ENCODE peak calls at places on chromosomes 6 and 20, in eight cellular contexts. One of them, this sample, is unnamed.
A peak's percentile ranks its signal among the peaks of the same experiment; 100 is the strongest.

GRCh38 chr6:81792826-81793225 is 40.3 kb upstream of the TENT5A start:
- DNase-seq in stomach: no peak
- DNase-seq in upper lobe of left lung: no peak
- DNase-seq in spleen: no peak
- DNase-seq in IMR-90: no peak
- DNase-seq in tibial nerve: no peak
- DNase-seq in suprapubic skin: no peak
- DNase-seq in adrenal gland: no peak
- DNase-seq in this sample: no peak

GRCh38 chr20:50242863-50243609 is 52.4 kb downstream of the CEBPB start:
- DNase-seq in upper lobe of left lung: no peak
- DNase-seq in stomach: peak; percentile 74
- DNase-seq in spleen: no peak
- DNase-seq in adrenal gland: no peak
- DNase-seq in IMR-90: no peak
- DNase-seq in suprapubic skin: no peak
- DNase-seq in tibial nerve: no peak
- DNase-seq in this sample: no peak

GRCh38 chr6:111358454-111358853 is 124.6 kb downstream of the REV3L start:
- DNase-seq in spleen: no peak
- DNase-seq in stomach: no peak
- DNase-seq in adrenal gland: no peak
- DNase-seq in suprapubic skin: no peak
- DNase-seq in IMR-90: peak; percentile 59
- DNase-seq in tibial nerve: no peak
- DNase-seq in upper lobe of left lung: no peak
- DNase-seq in this sample: no peak

GRCh38 chr6:13419422-13419821 is 68.0 kb downstream of the GFOD1 start:
- DNase-seq in upper lobe of left lung: no peak
- DNase-seq in spleen: no peak
- DNase-seq in stomach: no peak
- DNase-seq in tibial nerve: no peak
- DNase-seq in suprapubic skin: no peak
- DNase-seq in IMR-90: no peak
- DNase-seq in adrenal gland: no peak
- DNase-seq in this sample: no peak

GRCh38 chr6:41100871-41101287 is 28.1 kb downstream of the NFYA start:
- DNase-seq in IMR-90: no peak
- DNase-seq in spleen: peak; percentile 70
- DNase-seq in suprapubic skin: no peak
- DNase-seq in stomach: no peak
- DNase-seq in upper lobe of left lung: no peak
- DNase-seq in adrenal gland: no peak
- DNase-seq in tibial nerve: no peak
- DNase-seq in this sample: no peak

GRCh38 chr20:64079273-64080012 is at the start of gene RGS19:
- DNase-seq in tibial nerve: peak; percentile 49
- DNase-seq in suprapubic skin: peak; percentile 86
- DNase-seq in stomach: peak; percentile 82
- DNase-seq in adrenal gland: peak; percentile 82
- DNase-seq in spleen: peak; percentile 98
- DNase-seq in IMR-90: peak; percentile 64
- DNase-seq in upper lobe of left lung: peak; percentile 86
- DNase-seq in this sample: peak; percentile 81

GRCh38 chr6:125611573-125612399 is 137.6 kb upstream of the HEY2 start:
- DNase-seq in IMR-90: no peak
- DNase-seq in stomach: no peak
- DNase-seq in suprapubic skin: no peak
- DNase-seq in upper lobe of left lung: no peak
- DNase-seq in adrenal gland: no peak
- DNase-seq in spleen: no peak
- DNase-seq in tibial nerve: no peak
- DNase-seq in this sample: no peak

GRCh38 chr20:44585042-44585968 is 2.9 kb downstream of the PKIG start:
- DNase-seq in upper lobe of left lung: no peak
- DNase-seq in suprapubic skin: no peak
- DNase-seq in IMR-90: no peak
- DNase-seq in adrenal gland: no peak
- DNase-seq in stomach: no peak
- DNase-seq in tibial nerve: no peak
- DNase-seq in spleen: no peak
- DNase-seq in this sample: no peak

GRCh38 chr6:36897629-36898028 is 11.9 kb downstream of the C6orf89 start:
- DNase-seq in suprapubic skin: no peak
- DNase-seq in IMR-90: peak; percentile 33
- DNase-seq in spleen: no peak
- DNase-seq in stomach: no peak
- DNase-seq in tibial nerve: peak; percentile 41
- DNase-seq in adrenal gland: no peak
- DNase-seq in upper lobe of left lung: no peak
- DNase-seq in this sample: no peak
- TF ChIP-seq CTCF in suprapubic skin: no peak
- TF ChIP-seq CTCF in IMR-90: peak; percentile 27
- TF ChIP-seq CTCF in spleen: no peak
- TF ChIP-seq CTCF in stomach: no peak
- TF ChIP-seq CTCF in tibial nerve: no peak
- TF ChIP-seq CTCF in adrenal gland: peak; percentile 17
- TF ChIP-seq CTCF in upper lobe of left lung: peak; percentile 8
- TF ChIP-seq CTCF in this sample: peak; percentile 37

DNA sequence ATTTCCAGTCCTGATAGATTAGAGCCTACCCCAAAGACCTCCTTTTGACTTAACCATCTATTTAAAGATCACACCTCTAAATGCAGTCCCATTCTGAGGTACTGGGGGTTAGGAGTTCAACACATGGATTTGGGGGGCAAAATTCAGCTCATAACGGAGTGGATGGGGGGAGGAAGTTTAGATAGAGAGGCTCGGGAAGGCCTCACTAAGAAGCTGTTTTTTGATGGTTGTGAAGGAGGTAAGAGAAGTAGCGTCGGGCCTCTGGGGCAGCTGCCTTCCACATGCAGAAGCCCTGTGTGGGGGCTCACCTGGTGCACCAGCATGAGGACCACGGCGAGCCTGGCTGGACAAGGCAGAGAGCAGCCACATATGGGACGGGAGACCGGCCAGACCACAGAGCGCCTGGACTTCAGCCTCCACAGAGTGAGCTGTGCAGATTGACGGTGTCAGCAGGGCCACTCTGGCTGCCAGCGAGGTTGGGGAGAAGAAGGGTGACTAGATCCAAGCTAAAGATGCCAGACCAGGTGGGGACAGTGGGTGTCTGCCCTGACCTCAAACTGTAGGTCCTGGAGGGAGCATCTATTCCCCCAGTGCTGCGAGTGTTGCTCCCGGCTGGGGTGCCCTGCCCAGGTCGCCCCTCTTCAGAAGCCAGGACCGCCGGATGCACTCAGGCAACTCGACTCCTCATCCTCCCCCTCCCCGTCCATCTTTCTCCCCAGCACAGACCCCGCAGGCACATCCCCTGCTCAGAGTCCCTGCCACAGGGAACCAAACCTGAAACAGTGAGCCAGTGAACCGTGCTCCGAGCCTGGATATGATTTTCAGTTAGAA is 5.1 kb upstream of the SYNJ2 start:
- DNase-seq in IMR-90: no peak
- DNase-seq in stomach: no peak
- DNase-seq in adrenal gland: no peak
- DNase-seq in tibial nerve: no peak
- DNase-seq in upper lobe of left lung: peak; percentile 15
- DNase-seq in suprapubic skin: no peak
- DNase-seq in spleen: no peak
- DNase-seq in this sample: no peak
- H3K4me1 ChIP-seq in IMR-90: peaks cover 6% of the 10 kb centered on the region
- H3K4me1 ChIP-seq in stomach: peaks cover 13% of the 10 kb centered on the region
- H3K4me1 ChIP-seq in adrenal gland: peaks cover 4% of the 10 kb centered on the region
- H3K4me1 ChIP-seq in tibial nerve: no peaks in the 10 kb centered on the region
- H3K4me1 ChIP-seq in upper lobe of left lung: peaks cover 8% of the 10 kb centered on the region
- H3K4me1 ChIP-seq in suprapubic skin: peaks cover 8% of the 10 kb centered on the region
- H3K4me1 ChIP-seq in spleen: peaks cover 13% of the 10 kb centered on the region
- H3K4me1 ChIP-seq in this sample: no peaks in the 10 kb centered on the region

GRCh38 chr6:37482356-37483292 is 17.1 kb downstream of the CCDC167 start:
- DNase-seq in adrenal gland: no peak
- DNase-seq in upper lobe of left lung: no peak
- DNase-seq in stomach: no peak
- DNase-seq in suprapubic skin: no peak
- DNase-seq in IMR-90: no peak
- DNase-seq in tibial nerve: no peak
- DNase-seq in spleen: no peak
- DNase-seq in this sample: no peak

GRCh38 chr6:37483917-37484785 is 15.5 kb downstream of the CCDC167 start:
- DNase-seq in upper lobe of left lung: peak; percentile 52
- DNase-seq in spleen: peak; percentile 92
- DNase-seq in tibial nerve: peak; percentile 25
- DNase-seq in adrenal gland: peak; percentile 66
- DNase-seq in suprapubic skin: no peak
- DNase-seq in stomach: peak; percentile 69
- DNase-seq in IMR-90: peak; percentile 29
- DNase-seq in this sample: peak; percentile 72

GRCh38 chr6:37481793-37482192 is 17.9 kb downstream of the CCDC167 start:
- DNase-seq in adrenal gland: no peak
- DNase-seq in stomach: no peak
- DNase-seq in tibial nerve: no peak
- DNase-seq in suprapubic skin: no peak
- DNase-seq in IMR-90: no peak
- DNase-seq in upper lobe of left lung: no peak
- DNase-seq in spleen: no peak
- DNase-seq in this sample: peak; percentile 28

GRCh38 chr6:37484786-37485170 is 14.9 kb downstream of the CCDC167 start:
- DNase-seq in tibial nerve: no peak
- DNase-seq in suprapubic skin: no peak
- DNase-seq in IMR-90: no peak
- DNase-seq in spleen: no peak
- DNase-seq in adrenal gland: no peak
- DNase-seq in upper lobe of left lung: no peak
- DNase-seq in stomach: no peak
- DNase-seq in this sample: no peak

DNA sequence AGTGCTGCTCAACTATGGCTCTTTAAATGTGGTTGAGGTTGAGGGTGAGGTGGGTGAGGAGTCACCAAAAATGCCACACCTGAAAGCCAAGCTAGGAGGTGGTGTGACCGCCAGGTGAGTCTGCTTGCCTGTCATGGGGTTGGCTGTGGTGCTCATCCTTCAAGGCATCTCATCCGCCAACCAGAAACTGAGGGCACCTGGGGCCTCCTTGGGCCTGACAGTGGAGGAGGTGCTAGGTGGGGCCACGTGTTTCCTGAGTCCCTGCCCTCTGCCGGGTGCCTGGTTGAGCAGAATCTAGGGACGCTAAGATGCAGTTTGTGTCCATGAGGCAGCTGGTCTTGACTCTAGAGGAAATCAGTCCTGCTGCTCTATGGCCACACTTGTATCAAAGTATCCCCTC is 16.2 kb downstream of the CCDC167 start:
- DNase-seq in spleen: no peak
- DNase-seq in adrenal gland: no peak
- DNase-seq in suprapubic skin: no peak
- DNase-seq in stomach: no peak
- DNase-seq in IMR-90: no peak
- DNase-seq in tibial nerve: no peak
- DNase-seq in upper lobe of left lung: no peak
- DNase-seq in this sample: no peak
- TF ChIP-seq POLR2A in spleen: no peak
- TF ChIP-seq POLR2A in adrenal gland: no peak
- TF ChIP-seq POLR2A in suprapubic skin: no peak
- TF ChIP-seq POLR2A in stomach: no peak
- TF ChIP-seq POLR2A in IMR-90: no peak
- TF ChIP-seq POLR2A in tibial nerve: no peak
- TF ChIP-seq POLR2A in upper lobe of left lung: no peak
- TF ChIP-seq POLR2A in this sample: no peak

DNA sequence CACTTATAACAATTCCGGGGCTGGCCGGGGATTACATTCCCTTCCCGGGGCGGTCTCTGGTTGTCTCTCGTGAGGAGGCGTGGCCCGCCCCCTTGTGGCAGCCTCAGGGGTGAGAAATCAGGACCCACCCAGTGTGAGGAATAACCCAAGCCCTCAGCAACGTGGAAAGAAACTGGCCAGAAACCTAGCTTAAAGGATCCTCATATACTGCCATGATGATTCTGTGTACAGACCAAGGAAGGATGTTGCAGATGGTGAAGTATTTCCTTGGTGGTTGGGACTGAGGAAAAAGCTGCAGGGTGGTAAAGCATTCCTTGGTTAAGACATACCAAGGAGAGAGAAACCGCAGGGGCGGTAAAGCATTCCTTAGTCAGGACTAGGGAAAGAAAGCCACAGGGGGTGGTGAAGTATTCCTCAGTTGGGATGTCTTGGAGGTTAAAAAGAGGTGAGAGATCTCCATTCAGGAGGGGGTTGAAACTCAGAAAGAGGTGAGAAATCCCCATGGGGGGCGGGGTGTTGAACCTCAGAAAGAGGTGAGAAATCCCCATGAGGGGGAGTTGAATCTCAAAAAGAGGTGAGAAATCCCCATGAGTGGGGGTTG is 238.2 kb downstream of the RNGTT start:
- DNase-seq in stomach: no peak
- DNase-seq in spleen: no peak
- DNase-seq in IMR-90: peak; percentile 74
- DNase-seq in suprapubic skin: no peak
- DNase-seq in adrenal gland: no peak
- DNase-seq in tibial nerve: no peak
- DNase-seq in upper lobe of left lung: no peak
- DNase-seq in this sample: peak; percentile 21
- TF ChIP-seq CTCF in stomach: no peak
- TF ChIP-seq CTCF in spleen: no peak
- TF ChIP-seq CTCF in IMR-90: peak; percentile 19
- TF ChIP-seq CTCF in suprapubic skin: no peak
- TF ChIP-seq CTCF in adrenal gland: no peak
- TF ChIP-seq CTCF in tibial nerve: no peak
- TF ChIP-seq CTCF in upper lobe of left lung: no peak
- TF ChIP-seq CTCF in this sample: peak; percentile 10

GRCh38 chr6:75171151-75171550 is 34.7 kb downstream of the COL12A1 start:
- DNase-seq in tibial nerve: no peak
- DNase-seq in stomach: no peak
- DNase-seq in upper lobe of left lung: no peak
- DNase-seq in adrenal gland: no peak
- DNase-seq in suprapubic skin: no peak
- DNase-seq in spleen: no peak
- DNase-seq in IMR-90: no peak
- DNase-seq in this sample: no peak
- H3K4me1 ChIP-seq in tibial nerve: no peaks in the 10 kb centered on the region
- H3K4me1 ChIP-seq in stomach: peaks cover 15% of the 10 kb centered on the region
- H3K4me1 ChIP-seq in upper lobe of left lung: no peaks in the 10 kb centered on the region
- H3K4me1 ChIP-seq in adrenal gland: no peaks in the 10 kb centered on the region
- H3K4me1 ChIP-seq in suprapubic skin: peaks cover 22% of the 10 kb centered on the region
- H3K4me1 ChIP-seq in spleen: no peaks in the 10 kb centered on the region
- H3K4me1 ChIP-seq in IMR-90: peaks cover 9% of the 10 kb centered on the region
- H3K4me1 ChIP-seq in this sample: no peaks in the 10 kb centered on the region

This sample was measured in right lobe of liver.